ENCODE peak calls at places on chromosomes 6 and 20, in five cellular contexts. T is colonic mucosa, I is transverse colon, X is pancreas, P is endodermal cell. F is an unnamed sample.

GRCh38 chr6:68238097-68238597 is 396.9 kb upstream of the ADGRB3 start:
- DNase-seq in T (no peak), I (no peak), X (no peak), P (no peak), F (no peak)

GRCh38 chr20:25539742-25540201 is 45.6 kb downstream of the NINL start:
- DNase-seq in T (no peak), I (no peak), X (no peak), P (no peak), F (no peak)

GRCh38 chr6:109383438-109383940 is 1.2 kb upstream of the CD164 start:
- DNase-seq in T (no peak), I (no peak), X (no peak), P (no peak), F (no peak)

GRCh38 chr6:112501705-112502104 is 154.6 kb downstream of the RFPL4B start:
- DNase-seq in T (no peak), I (no peak), X (no peak), P (no peak), F (peak; percentile 16)

GRCh38 chr20:19427913-19428800 is 215.7 kb downstream of the SLC24A3 start:
- DNase-seq in T (no peak), I (no peak), X (no peak), P (no peak), F (no peak)

GRCh38 chr6:130853555-130854183 is 26.5 kb downstream of the SMLR1 start:
- DNase-seq in T (no peak), I (no peak), X (no peak), P (no peak), F (no peak)

GRCh38 chr6:159615923-159616322 is 77.1 kb downstream of the SOD2 start:
- DNase-seq in T (no peak), I (no peak), X (no peak), P (no peak), F (no peak)

GRCh38 chr6:118930680-118931079 is 4.3 kb downstream of the MCM9 start:
- DNase-seq in T (no peak), I (no peak), X (no peak), P (no peak), F (peak; percentile 12)

GRCh38 chr20:59820204-59821041 is 113.0 kb downstream of the SYCP2 start:
- DNase-seq in T (peak; percentile 19), I (no peak), X (no peak), P (peak; percentile 31), F (peak; percentile 18)

GRCh38 chr6:17429381-17430061 is 36.1 kb downstream of the CAP2 start:
- DNase-seq in T (no peak), I (no peak), X (peak; percentile 59), P (no peak), F (no peak)

GRCh38 chr6:136474241-136474640 is 76.0 kb downstream of the MAP7 start:
- DNase-seq in T (no peak), I (no peak), X (no peak), P (no peak), F (no peak)
- H3K27me3 ChIP-seq in T (no peaks in the 10 kb centered on the region), I (no peaks in the 10 kb centered on the region), X (no peaks in the 10 kb centered on the region), P (no peaks in the 10 kb centered on the region), F (no peaks in the 10 kb centered on the region)

DNA sequence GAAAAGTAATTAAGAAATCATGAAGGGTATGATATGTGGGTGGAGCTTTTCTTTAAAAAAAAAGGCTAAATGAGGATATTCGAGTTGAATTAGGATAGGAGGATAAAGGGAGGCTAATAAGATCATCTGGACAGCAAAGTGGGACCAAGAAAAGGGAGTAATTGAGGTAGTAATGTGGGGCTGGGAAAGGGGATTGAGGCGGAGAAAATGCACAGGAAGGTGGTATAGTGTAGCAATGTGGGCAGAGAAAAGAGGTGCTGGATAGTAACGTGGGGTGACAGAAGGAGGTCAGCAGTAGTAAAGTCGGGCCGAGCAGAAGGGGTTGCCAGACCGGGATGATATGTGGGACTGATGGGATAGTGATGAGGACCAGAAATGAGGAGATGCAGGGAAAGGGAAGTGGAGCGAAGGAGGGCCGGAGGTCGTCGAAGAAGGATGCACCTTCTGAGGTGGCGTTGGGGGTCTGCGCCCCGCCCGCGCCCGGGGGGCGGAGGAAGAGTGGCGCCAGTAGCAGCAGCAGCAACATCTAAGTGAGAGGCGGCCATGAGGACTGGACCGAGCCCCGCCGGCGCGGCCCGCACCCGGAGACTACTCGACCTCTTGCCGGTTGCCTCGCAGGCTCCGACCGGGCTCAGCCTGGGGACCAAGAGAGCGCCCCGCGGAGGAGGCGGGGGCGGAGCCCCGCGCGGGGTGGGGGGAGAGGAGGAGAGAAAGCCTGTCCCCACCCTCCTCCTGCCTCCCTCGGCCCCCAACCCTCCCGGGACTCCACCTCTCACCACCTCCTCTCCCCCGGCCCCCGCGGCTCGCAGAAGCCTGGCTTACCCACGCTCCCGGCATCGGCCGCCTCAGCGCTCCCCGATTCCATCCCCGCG is 887 bp downstream of the GABBR1 start:
- DNase-seq in T (peak; percentile 67), I (peak; percentile 69), X (peak; percentile 58), P (peak; percentile 90), F (peak; percentile 93)
- H3K4me3 ChIP-seq in T (peak overlapping the region; percentile 60), I (peak overlapping the region; percentile 96), X (peak overlapping the region; percentile 63), P (peak overlapping the region; percentile 92), F (peak overlapping the region; percentile 81)

DNA sequence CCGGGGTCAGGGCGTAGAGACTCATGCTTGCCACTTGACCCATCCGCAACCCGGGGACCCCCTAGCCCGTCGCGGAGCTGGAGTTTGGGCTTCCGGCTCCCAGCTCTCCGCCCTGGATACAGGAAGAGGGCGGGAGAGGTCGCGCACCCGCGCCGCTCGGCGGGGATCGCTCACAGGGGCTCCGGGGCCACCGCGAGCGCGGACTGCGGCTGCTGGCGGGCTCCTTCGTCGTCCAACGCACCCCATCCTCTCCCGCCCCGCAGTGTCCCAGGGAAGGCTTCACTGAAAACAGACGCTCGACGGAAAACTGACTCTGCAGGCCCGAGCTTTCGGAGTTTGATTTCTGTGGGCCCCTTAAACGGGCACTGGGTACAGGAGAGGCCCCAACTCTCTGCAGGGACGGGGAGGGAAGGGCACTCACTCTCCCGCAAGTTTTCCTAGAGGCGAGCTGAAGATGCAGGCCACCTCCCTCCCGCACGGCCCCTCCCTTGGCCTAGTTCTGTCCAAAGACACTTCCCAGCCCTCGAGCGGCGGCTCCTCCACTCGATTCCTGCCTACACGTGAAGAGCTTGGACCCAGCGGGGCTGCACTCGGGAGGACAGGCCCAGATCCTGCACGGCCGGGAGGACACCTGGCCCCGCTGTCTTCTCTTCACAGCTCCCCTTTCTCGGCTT is 5.3 kb downstream of the OLIG3 start:
- DNase-seq in T (no peak), I (no peak), X (no peak), P (peak; percentile 84), F (peak; percentile 80)
- H3K27me3 ChIP-seq in T (peaks cover 92% of the 10 kb centered on the region), I (peaks cover 100% of the 10 kb centered on the region), X (peaks cover 6% of the 10 kb centered on the region), P (peaks cover 100% of the 10 kb centered on the region), F (peaks cover 88% of the 10 kb centered on the region)

GRCh38 chr6:79570129-79570801 is 33.0 kb upstream of the LCA5 start:
- DNase-seq in T (peak; percentile 78), I (peak; percentile 61), X (no peak), P (peak; percentile 85), F (peak; percentile 56)
- H3K4me3 ChIP-seq in T (no peak overlapping the region), I (peak overlapping the region; percentile 44), X (peak overlapping the region; percentile 21), P (peak overlapping the region; percentile 39), F (no peak overlapping the region)

GRCh38 chr20:47815866-47816265 is 30.6 kb upstream of the SULF2 start:
- DNase-seq in T (no peak), I (no peak), X (no peak), P (no peak), F (no peak)
- H3K27me3 ChIP-seq in T (no peaks in the 10 kb centered on the region), I (peaks cover 51% of the 10 kb centered on the region), X (no peaks in the 10 kb centered on the region), P (no peaks in the 10 kb centered on the region), F (no peaks in the 10 kb centered on the region)

GRCh38 chr6:102942206-102942605 is 1548.7 kb downstream of the GRIK2 start:
- DNase-seq in T (no peak), I (no peak), X (no peak), P (no peak), F (no peak)

DNA sequence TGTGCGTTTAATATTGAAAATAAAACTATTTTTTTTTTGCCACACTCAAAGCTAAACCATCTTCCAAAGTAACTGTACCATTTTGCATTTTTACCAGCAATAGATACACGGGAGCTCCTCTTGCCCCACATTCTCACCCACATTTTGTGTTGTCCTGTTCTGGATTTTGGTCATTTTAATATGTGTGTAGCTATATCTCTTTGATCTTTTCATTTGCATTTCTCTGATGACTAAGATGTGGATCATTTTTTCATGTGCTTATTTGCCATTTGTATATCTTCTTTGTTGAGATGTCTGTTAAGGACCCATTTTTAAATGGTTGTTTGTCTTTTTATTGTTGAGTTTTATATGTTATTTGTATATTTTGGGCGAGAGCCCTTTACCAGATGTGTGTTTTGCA is 1543.5 kb downstream of the GRIK2 start:
- DNase-seq in T (no peak), I (no peak), X (no peak), P (no peak), F (no peak)
- H3K4me3 ChIP-seq in T (no peak overlapping the region), I (no peak overlapping the region), X (no peak overlapping the region), P (no peak overlapping the region), F (no peak overlapping the region)